ENCODE peak calls at places on chromosomes 13 and 19, in seven cellular contexts. J is stimulated activated CD4-positive, alpha-beta T cell treated with anti-CD3 and anti-CD28 coated beads, Interleukin-1b, Interleukin-23, amount 100 ng/mL, for 1 hour; L is AG10803; X is stimulated activated CD8-positive, alpha-beta memory T cell treated with anti-CD3 and anti-CD28 coated beads, Interleukin-7, amount 100 ng/mL, for 1 hour; F is stomach; V is HCEC 1CT; M is activated T-helper 1 cell treated with anti-CD3 and anti-CD28 coated beads, Interleukin-12 subunit alpha, Interleukin-12 subunit beta, Interleukin-2, Interleukin-4 antibody, amounts not matched to agents 30 ng/mL and 10 ng/mL and 1 ng/mL, durations not matched to agents 14 hours and 24 hours and 36 hours. Y is an unnamed sample.

GRCh38 chr13:32779119-32779518 is 192.9 kb downstream of the PDS5B start:
- DNase-seq in X (no peak), J (no peak), L (no peak), M (no peak), V (no peak), F (no peak), Y (no peak)

GRCh38 chr19:9431475-9431874 is 3.9 kb downstream of the ZNF266 start:
- DNase-seq in L (no peak), F (no peak), X (no peak), M (no peak), V (no peak), J (no peak), Y (peak; percentile 14)

GRCh38 chr19:3516675-3517207 is 10.6 kb downstream of the FZR1 start:
- DNase-seq in M (no peak), L (no peak), J (no peak), X (no peak), V (no peak), F (peak; percentile 68), Y (no peak)

GRCh38 chr19:43763473-43763939 is 8.7 kb upstream of the SMG9 start:
- DNase-seq in L (peak; percentile 30), M (no peak), J (no peak), F (no peak), X (no peak), V (peak; percentile 32), Y (no peak)

GRCh38 chr13:93248627-93249047 is 22.0 kb downstream of the GPC6 start:
- DNase-seq in L (no peak), X (no peak), M (no peak), J (no peak), V (peak; percentile 37), F (peak; percentile 31), Y (no peak)

GRCh38 chr13:90416938-90417337 is 930.5 kb upstream of the MIR17HG start:
- DNase-seq in X (no peak), V (no peak), M (no peak), J (no peak), F (no peak), L (no peak), Y (no peak)

GRCh38 chr19:13726323-13726722 is 38.0 kb upstream of the MRI1 start:
- DNase-seq in J (no peak), X (no peak), L (no peak), F (no peak), V (no peak), M (no peak), Y (no peak)

GRCh38 chr19:50325310-50326100 is 3.7 kb downstream of the KCNC3 start:
- DNase-seq in X (peak; percentile 30), F (peak; percentile 77), V (no peak), M (peak; percentile 82), J (peak; percentile 34), L (peak; percentile 16), Y (peak; percentile 83)

GRCh38 chr19:56964526-56964925 is 124.0 kb upstream of the PEG3 start:
- DNase-seq in L (no peak), F (no peak), J (no peak), V (no peak), X (no peak), M (no peak), Y (no peak)

GRCh38 chr13:114146629-114147028 is 14.2 kb upstream of the RASA3 start:
- DNase-seq in F (no peak), V (no peak), M (no peak), L (no peak), X (no peak), J (no peak), Y (no peak)

GRCh38 chr13:24127116-24127631 is 33.3 kb upstream of the SPATA13 start:
- DNase-seq in V (no peak), L (peak; percentile 6), M (peak; percentile 5), X (no peak), F (peak; percentile 48), J (no peak), Y (no peak)

GRCh38 chr19:48502720-48503018 is 9.0 kb downstream of the LMTK3 start:
- DNase-seq in V (no peak), M (no peak), F (no peak), J (no peak), L (no peak), X (no peak), Y (no peak)

GRCh38 chr13:113802761-113803160 is 43.7 kb downstream of the TMEM255B start:
- DNase-seq in J (no peak), X (no peak), M (no peak), F (no peak), V (no peak), L (no peak), Y (no peak)

GRCh38 chr13:38967446-38967845 is 23.2 kb downstream of the STOML3 start:
- DNase-seq in X (no peak), J (no peak), L (no peak), V (no peak), F (no peak), M (no peak), Y (no peak)

GRCh38 chr13:41356788-41357187 is 45.7 kb downstream of the NAA16 start:
- DNase-seq in J (no peak), L (no peak), M (peak; percentile 11), X (no peak), V (no peak), F (no peak), Y (no peak)

GRCh38 chr13:23654111-23655110 is 84.2 kb downstream of the TNFRSF19 start:
- DNase-seq in J (no peak), F (peak; percentile 33), L (peak; percentile 16), V (no peak), M (no peak), X (no peak), Y (no peak)

GRCh38 chr19:7004313-7004931 is 16.8 kb downstream of the MBD3L2B start:
- DNase-seq in L (peak; percentile 44), X (no peak), F (no peak), V (peak; percentile 20), M (no peak), J (no peak), Y (no peak)

GRCh38 chr19:14561832-14562351 is 10.0 kb downstream of the NDUFB7 start:
- DNase-seq in J (no peak), M (no peak), L (no peak), V (no peak), F (peak; percentile 61), X (no peak), Y (no peak)

GRCh38 chr19:35755160-35755549 is 1.7 kb downstream of the HSPB6 start:
- DNase-seq in J (no peak), F (no peak), X (no peak), V (no peak), L (no peak), M (no peak), Y (no peak)

GRCh38 chr19:13132471-13133166 is 14.6 kb downstream of the NACC1 start:
- DNase-seq in L (peak; percentile 78), F (no peak), M (peak; percentile 46), X (no peak), J (no peak), V (peak; percentile 69), Y (peak; percentile 70)